ENCODE peak calls at places on chromosomes 3 and 15, in five cellular contexts. F, C, H, W and J are unnamed samples.

GRCh38 chr15:65096481-65097385 is 18.3 kb downstream of the UBAP1L start:
- DNase-seq in F (no peak), W (no peak), H (no peak), C (no peak), J (no peak)

GRCh38 chr3:184441202-184441900 is 61.5 kb downstream of the CHRD start:
- DNase-seq in C (no peak), H (no peak), W (no peak), F (no peak), J (no peak)

GRCh38 chr15:86061581-86061980 is 18.1 kb upstream of the AGBL1 start:
- DNase-seq in C (peak), H (no peak), F (no peak), W (no peak), J (no peak)

GRCh38 chr3:48935530-48935929 is 16.9 kb downstream of the ARIH2 start:
- DNase-seq in W (no peak), C (no peak), H (no peak), F (no peak), J (no peak)

GRCh38 chr3:94862703-94863102 is 799.8 kb downstream of the NSUN3 start:
- DNase-seq in W (no peak), F (no peak), C (no peak), H (no peak), J (no peak)

GRCh38 chr15:88644741-88645140 is 5.9 kb downstream of the ISG20 start:
- DNase-seq in C (no peak), W (no peak), F (no peak), H (no peak), J (no peak)

GRCh38 chr3:139318431-139318816 is 25.4 kb upstream of the MRPS22 start:
- DNase-seq in H (no peak), W (no peak), F (no peak), C (no peak), J (no peak)

GRCh38 chr15:50126072-50126471 is 7.0 kb upstream of the ATP8B4 start:
- DNase-seq in F (no peak), H (no peak), W (no peak), C (no peak), J (no peak)

GRCh38 chr3:18349197-18349798 is 75.8 kb downstream of the SATB1 start:
- DNase-seq in W (no peak), C (no peak), F (no peak), H (no peak), J (no peak)

GRCh38 chr3:9976736-9977709 is 9.6 kb downstream of the EMC3 start:
- DNase-seq in C (peak), F (no peak), W (peak), H (peak), J (peak)

GRCh38 chr3:189363856-189364255 is 192.1 kb downstream of the TPRG1 start:
- DNase-seq in W (no peak), C (no peak), H (no peak), F (no peak), J (no peak)

GRCh38 chr3:138901579-138901978 is 45.4 kb downstream of the FOXL2 start:
- DNase-seq in F (no peak), W (no peak), H (no peak), C (no peak), J (no peak)

GRCh38 chr3:28053759-28054158 is 187.7 kb upstream of the CMC1 start:
- DNase-seq in W (no peak), H (no peak), F (no peak), C (no peak), J (no peak)

GRCh38 chr3:8839607-8840325 is 70.4 kb upstream of the OXTR start:
- DNase-seq in H (no peak), W (no peak), F (no peak), C (no peak), J (no peak)

GRCh38 chr3:186668426-186668825 is 2.6 kb downstream of the HRG start:
- DNase-seq in W (no peak), H (no peak), F (no peak), C (no peak), J (no peak)

GRCh38 chr3:41288785-41289184 is 89.5 kb downstream of the CTNNB1 start:
- DNase-seq in H (no peak), W (no peak), F (no peak), C (no peak), J (no peak)
- TF ChIP-seq CTCF in H (no peak), W (no peak), F (no peak), C (no peak), J (no peak)

GRCh38 chr3:44883213-44883955 is 9.0 kb downstream of the TGM4 start:
- DNase-seq in C (no peak), W (no peak), F (no peak), H (no peak), J (no peak)
- TF ChIP-seq CTCF in C (no peak), W (no peak), F (peak), H (no peak), J (no peak)

DNA sequence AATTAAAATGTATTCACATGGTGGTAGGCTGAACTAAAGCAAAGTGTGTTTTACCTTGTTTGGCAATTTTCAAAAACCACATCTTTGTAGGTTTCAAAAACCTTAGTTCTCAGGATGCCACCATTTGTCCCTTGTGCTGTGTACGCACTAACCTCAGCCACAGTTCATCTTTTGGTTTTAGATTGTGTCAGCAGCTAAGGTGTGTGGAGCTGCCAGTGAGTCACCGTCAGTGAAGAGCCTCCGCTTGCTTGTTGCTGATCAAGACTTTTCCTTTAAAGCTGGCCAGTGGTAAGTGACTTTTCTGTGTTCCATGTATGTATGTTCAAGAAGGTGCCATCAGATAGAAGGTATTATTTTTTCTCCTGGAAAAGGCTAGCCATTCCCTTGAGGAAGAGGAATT is 21.1 kb downstream of the OXNAD1 start:
- DNase-seq in H (no peak), W (no peak), C (no peak), F (no peak), J (no peak)
- TF ChIP-seq CTCF in H (no peak), W (no peak), C (no peak), F (no peak), J (no peak)

GRCh38 chr15:39021341-39021740 is 456.7 kb upstream of the RASGRP1 start:
- DNase-seq in C (no peak), F (no peak), W (no peak), H (no peak), J (no peak)

GRCh38 chr15:39025881-39026280 is 461.3 kb upstream of the RASGRP1 start:
- DNase-seq in C (no peak), F (no peak), W (no peak), H (no peak), J (no peak)

GRCh38 chr15:39018966-39019365 is 454.4 kb upstream of the RASGRP1 start:
- DNase-seq in H (no peak), F (no peak), C (no peak), W (no peak), J (no peak)

GRCh38 chr15:39025331-39025730 is 460.7 kb upstream of the RASGRP1 start:
- DNase-seq in W (no peak), F (no peak), C (peak), H (no peak), J (no peak)

DNA sequence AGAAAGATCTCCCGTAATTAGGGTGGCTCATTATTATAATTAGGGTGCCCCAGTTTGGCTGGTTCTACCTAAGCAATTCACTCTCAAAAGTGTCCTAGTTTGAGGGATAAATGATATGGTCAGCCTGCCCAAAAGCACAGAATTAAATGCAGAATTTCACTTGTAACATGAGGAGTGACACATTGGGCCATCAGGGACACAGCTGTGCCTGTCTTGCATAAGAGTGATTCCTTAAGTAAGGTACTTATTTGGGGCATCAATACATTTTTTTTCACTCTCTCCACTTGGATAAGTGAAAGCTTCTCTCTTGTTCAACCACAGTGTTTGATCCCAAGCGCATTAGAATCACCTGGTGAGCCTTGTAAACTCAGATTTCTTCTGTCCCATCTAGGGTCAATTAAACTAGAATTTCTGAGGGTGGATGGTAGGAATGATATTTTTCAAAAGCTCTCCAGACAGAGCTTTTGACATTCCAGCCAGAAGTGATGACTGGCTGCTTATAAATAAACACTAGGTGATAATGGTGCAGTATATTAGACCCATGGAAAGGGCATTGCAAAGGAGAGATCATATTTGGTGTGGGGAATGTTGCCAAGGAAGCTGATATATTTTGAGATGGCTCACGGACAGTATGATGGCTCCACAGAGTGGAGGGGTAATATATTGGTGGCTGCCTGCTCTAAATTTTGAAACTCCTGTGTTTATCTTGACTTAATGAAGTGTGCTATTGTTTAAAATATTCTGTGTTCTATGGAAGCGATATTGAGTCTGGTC is 458.1 kb upstream of the RASGRP1 start:
- DNase-seq in C (no peak), H (no peak), F (no peak), W (no peak), J (no peak)
- TF ChIP-seq CTCF in C (no peak), H (no peak), F (no peak), W (no peak), J (no peak)

GRCh38 chr3:179927191-179927590 is 109.5 kb downstream of the PEX5L start:
- DNase-seq in C (no peak), F (no peak), H (no peak), W (no peak), J (no peak)

GRCh38 chr3:179933872-179934271 is 102.9 kb downstream of the PEX5L start:
- DNase-seq in W (no peak), F (no peak), C (no peak), H (no peak), J (no peak)

GRCh38 chr3:179933079-179933478 is 103.7 kb downstream of the PEX5L start:
- DNase-seq in C (no peak), W (no peak), H (no peak), F (no peak), J (no peak)

DNA sequence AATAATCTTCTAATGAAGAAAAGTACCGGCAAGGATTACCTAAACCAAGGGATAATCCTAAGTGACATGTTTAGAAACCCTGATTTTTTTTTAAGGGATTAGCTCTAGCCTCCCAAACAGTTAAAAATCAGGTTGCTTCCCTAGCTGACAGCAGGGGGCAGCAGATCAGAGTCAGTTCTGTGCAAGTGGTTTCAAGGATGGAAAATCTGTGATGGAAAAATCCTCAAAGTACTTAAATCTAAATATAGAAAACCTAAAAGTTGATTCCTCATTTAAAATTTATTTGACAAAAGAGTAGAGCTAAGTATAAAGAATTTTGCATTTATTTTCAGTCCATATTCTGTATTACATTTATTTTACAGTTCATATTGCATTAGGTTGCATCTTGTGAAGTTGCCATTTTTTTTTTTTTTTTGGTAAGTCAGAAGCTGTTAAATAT is 107.6 kb downstream of the PEX5L start:
- DNase-seq in H (peak), F (no peak), C (peak), W (no peak), J (peak)
- TF ChIP-seq CTCF in H (peak), F (peak), C (peak), W (peak), J (peak)

DNA sequence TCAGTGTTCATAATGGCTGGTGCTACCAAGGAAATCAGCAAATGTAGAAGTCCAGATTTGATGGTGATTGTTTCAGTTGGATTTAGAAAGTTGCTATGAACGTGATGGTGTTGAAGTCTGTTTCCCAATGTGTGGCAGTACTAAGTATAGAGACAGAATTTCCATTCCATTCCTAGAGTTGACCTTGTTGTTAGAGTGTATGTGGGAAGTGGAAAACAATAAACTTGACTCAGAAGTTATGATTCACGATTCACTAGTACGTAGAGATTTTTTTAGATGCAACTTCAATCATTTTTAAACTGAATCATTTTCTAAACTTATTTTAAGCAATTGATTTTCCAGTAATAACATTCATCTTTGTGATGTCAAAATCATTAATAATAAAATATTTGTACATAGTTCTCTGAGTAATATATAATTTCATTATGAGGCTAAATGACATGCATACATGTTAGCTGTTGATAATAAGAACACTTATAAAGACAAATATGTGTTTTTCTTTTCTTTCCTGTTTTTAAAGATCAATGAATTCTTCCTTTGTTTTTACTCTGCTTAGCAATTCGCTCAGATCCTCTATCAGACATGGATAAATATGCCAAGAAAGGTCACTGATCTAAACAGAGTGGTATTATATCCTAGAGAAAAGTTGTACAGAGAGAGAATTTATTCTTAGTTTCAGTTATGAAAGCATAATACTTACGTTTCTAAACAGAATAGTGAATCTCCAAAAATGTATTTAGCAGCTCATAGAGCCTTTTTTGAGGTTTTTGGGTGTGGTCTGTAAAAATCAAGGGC is 108.8 kb upstream of the GPR149 start:
- DNase-seq in W (no peak), F (no peak), C (no peak), H (no peak), J (no peak)
- TF ChIP-seq CTCF in W (no peak), F (no peak), C (no peak), H (no peak), J (no peak)

GRCh38 chr3:4584537-4585249 is 91.5 kb downstream of the ITPR1 start:
- DNase-seq in W (no peak), C (no peak), F (peak), H (no peak), J (no peak)
- TF ChIP-seq CTCF in W (peak), C (peak), F (no peak), H (peak), J (peak)